ENCODE peak calls at places on chromosomes 4 and X, in eight cellular contexts. One of them, this sample, is unnamed.

GRCh38 chr4:123599920-123600394 is 203.4 kb downstream of the SPRY1 start:
- DNase-seq in stimulated activated CD4-positive, alpha-beta T cell treated with anti-CD3 and anti-CD28 coated beads, Interleukin-12 subunit alpha, Interleukin-12 subunit beta, amount 100 ng/mL, for 24 hours: no peak
- DNase-seq in uterus: peak
- DNase-seq in T-helper 1 cell: no peak
- DNase-seq in CD4-positive, alpha-beta memory T cell: peak
- DNase-seq in T-cell: peak
- DNase-seq in GM18507: peak
- DNase-seq in effector CD4-positive, alpha-beta T cell: peak
- DNase-seq in this sample: peak

GRCh38 chr4:132227349-132228165 is 921.5 kb upstream of the PCDH10 start:
- DNase-seq in CD4-positive, alpha-beta memory T cell: no peak
- DNase-seq in effector CD4-positive, alpha-beta T cell: no peak
- DNase-seq in stimulated activated CD4-positive, alpha-beta T cell treated with anti-CD3 and anti-CD28 coated beads, Interleukin-12 subunit alpha, Interleukin-12 subunit beta, amount 100 ng/mL, for 24 hours: no peak
- DNase-seq in T-helper 1 cell: no peak
- DNase-seq in GM18507: no peak
- DNase-seq in T-cell: no peak
- DNase-seq in uterus: no peak
- DNase-seq in this sample: no peak

GRCh38 chrX:131746491-131746968 is 202.7 kb downstream of the OR13H1 start:
- DNase-seq in T-helper 1 cell: no peak
- DNase-seq in GM18507: no peak
- DNase-seq in uterus: peak
- DNase-seq in CD4-positive, alpha-beta memory T cell: peak
- DNase-seq in T-cell: no peak
- DNase-seq in effector CD4-positive, alpha-beta T cell: peak
- DNase-seq in stimulated activated CD4-positive, alpha-beta T cell treated with anti-CD3 and anti-CD28 coated beads, Interleukin-12 subunit alpha, Interleukin-12 subunit beta, amount 100 ng/mL, for 24 hours: no peak
- DNase-seq in this sample: peak

GRCh38 chr4:101593666-101594065 is 196.9 kb upstream of the BANK1 start:
- DNase-seq in T-cell: no peak
- DNase-seq in GM18507: no peak
- DNase-seq in uterus: no peak
- DNase-seq in stimulated activated CD4-positive, alpha-beta T cell treated with anti-CD3 and anti-CD28 coated beads, Interleukin-12 subunit alpha, Interleukin-12 subunit beta, amount 100 ng/mL, for 24 hours: no peak
- DNase-seq in CD4-positive, alpha-beta memory T cell: no peak
- DNase-seq in effector CD4-positive, alpha-beta T cell: no peak
- DNase-seq in T-helper 1 cell: no peak
- DNase-seq in this sample: no peak

GRCh38 chrX:71181558-71181909 is 36.9 kb downstream of the NLGN3 start:
- DNase-seq in stimulated activated CD4-positive, alpha-beta T cell treated with anti-CD3 and anti-CD28 coated beads, Interleukin-12 subunit alpha, Interleukin-12 subunit beta, amount 100 ng/mL, for 24 hours: peak
- DNase-seq in T-helper 1 cell: peak
- DNase-seq in CD4-positive, alpha-beta memory T cell: no peak
- DNase-seq in T-cell: peak
- DNase-seq in GM18507: no peak
- DNase-seq in effector CD4-positive, alpha-beta T cell: peak
- DNase-seq in uterus: no peak
- DNase-seq in this sample: peak

GRCh38 chr4:33316033-33316432 is 2595.9 kb downstream of the PCDH7 start:
- DNase-seq in T-helper 1 cell: no peak
- DNase-seq in effector CD4-positive, alpha-beta T cell: no peak
- DNase-seq in CD4-positive, alpha-beta memory T cell: no peak
- DNase-seq in uterus: no peak
- DNase-seq in GM18507: no peak
- DNase-seq in T-cell: no peak
- DNase-seq in stimulated activated CD4-positive, alpha-beta T cell treated with anti-CD3 and anti-CD28 coated beads, Interleukin-12 subunit alpha, Interleukin-12 subunit beta, amount 100 ng/mL, for 24 hours: no peak
- DNase-seq in this sample: no peak

GRCh38 chr4:36772154-36772516 is 472.4 kb upstream of the NWD2 start:
- DNase-seq in GM18507: no peak
- DNase-seq in stimulated activated CD4-positive, alpha-beta T cell treated with anti-CD3 and anti-CD28 coated beads, Interleukin-12 subunit alpha, Interleukin-12 subunit beta, amount 100 ng/mL, for 24 hours: no peak
- DNase-seq in T-helper 1 cell: no peak
- DNase-seq in uterus: no peak
- DNase-seq in effector CD4-positive, alpha-beta T cell: no peak
- DNase-seq in CD4-positive, alpha-beta memory T cell: no peak
- DNase-seq in T-cell: no peak
- DNase-seq in this sample: no peak

GRCh38 chrX:107861056-107861455 is 35.4 kb downstream of the MID2 start:
- DNase-seq in T-helper 1 cell: no peak
- DNase-seq in T-cell: no peak
- DNase-seq in stimulated activated CD4-positive, alpha-beta T cell treated with anti-CD3 and anti-CD28 coated beads, Interleukin-12 subunit alpha, Interleukin-12 subunit beta, amount 100 ng/mL, for 24 hours: no peak
- DNase-seq in uterus: no peak
- DNase-seq in CD4-positive, alpha-beta memory T cell: no peak
- DNase-seq in effector CD4-positive, alpha-beta T cell: no peak
- DNase-seq in GM18507: no peak
- DNase-seq in this sample: no peak

GRCh38 chr4:68489338-68489737 is 42.1 kb downstream of the TMPRSS11E start:
- DNase-seq in T-cell: no peak
- DNase-seq in uterus: no peak
- DNase-seq in effector CD4-positive, alpha-beta T cell: no peak
- DNase-seq in T-helper 1 cell: no peak
- DNase-seq in CD4-positive, alpha-beta memory T cell: no peak
- DNase-seq in stimulated activated CD4-positive, alpha-beta T cell treated with anti-CD3 and anti-CD28 coated beads, Interleukin-12 subunit alpha, Interleukin-12 subunit beta, amount 100 ng/mL, for 24 hours: no peak
- DNase-seq in GM18507: no peak
- DNase-seq in this sample: no peak

GRCh38 chrX:150236304-150236703 is 126.8 kb upstream of the MAMLD1 start:
- DNase-seq in uterus: no peak
- DNase-seq in CD4-positive, alpha-beta memory T cell: no peak
- DNase-seq in GM18507: no peak
- DNase-seq in T-cell: no peak
- DNase-seq in T-helper 1 cell: no peak
- DNase-seq in effector CD4-positive, alpha-beta T cell: no peak
- DNase-seq in stimulated activated CD4-positive, alpha-beta T cell treated with anti-CD3 and anti-CD28 coated beads, Interleukin-12 subunit alpha, Interleukin-12 subunit beta, amount 100 ng/mL, for 24 hours: no peak
- DNase-seq in this sample: no peak

GRCh38 chr4:40573593-40574311 is 55.9 kb downstream of the RBM47 start:
- DNase-seq in effector CD4-positive, alpha-beta T cell: no peak
- DNase-seq in T-helper 1 cell: no peak
- DNase-seq in T-cell: no peak
- DNase-seq in stimulated activated CD4-positive, alpha-beta T cell treated with anti-CD3 and anti-CD28 coated beads, Interleukin-12 subunit alpha, Interleukin-12 subunit beta, amount 100 ng/mL, for 24 hours: no peak
- DNase-seq in uterus: no peak
- DNase-seq in CD4-positive, alpha-beta memory T cell: no peak
- DNase-seq in GM18507: no peak
- DNase-seq in this sample: no peak

GRCh38 chrX:2690856-2691542 is at the start of gene CD99:
- DNase-seq in effector CD4-positive, alpha-beta T cell: peak
- DNase-seq in uterus: peak
- DNase-seq in stimulated activated CD4-positive, alpha-beta T cell treated with anti-CD3 and anti-CD28 coated beads, Interleukin-12 subunit alpha, Interleukin-12 subunit beta, amount 100 ng/mL, for 24 hours: peak
- DNase-seq in T-cell: peak
- DNase-seq in GM18507: peak
- DNase-seq in T-helper 1 cell: peak
- DNase-seq in CD4-positive, alpha-beta memory T cell: peak
- DNase-seq in this sample: peak

GRCh38 chr4:4329496-4329895 is 39.4 kb downstream of the ZBTB49 start:
- DNase-seq in CD4-positive, alpha-beta memory T cell: no peak
- DNase-seq in T-cell: no peak
- DNase-seq in T-helper 1 cell: no peak
- DNase-seq in GM18507: no peak
- DNase-seq in uterus: no peak
- DNase-seq in effector CD4-positive, alpha-beta T cell: no peak
- DNase-seq in stimulated activated CD4-positive, alpha-beta T cell treated with anti-CD3 and anti-CD28 coated beads, Interleukin-12 subunit alpha, Interleukin-12 subunit beta, amount 100 ng/mL, for 24 hours: no peak
- DNase-seq in this sample: no peak

GRCh38 chrX:129798456-129798855 is 18.7 kb downstream of the SASH3 start:
- DNase-seq in T-helper 1 cell: no peak
- DNase-seq in effector CD4-positive, alpha-beta T cell: no peak
- DNase-seq in GM18507: no peak
- DNase-seq in CD4-positive, alpha-beta memory T cell: no peak
- DNase-seq in uterus: no peak
- DNase-seq in stimulated activated CD4-positive, alpha-beta T cell treated with anti-CD3 and anti-CD28 coated beads, Interleukin-12 subunit alpha, Interleukin-12 subunit beta, amount 100 ng/mL, for 24 hours: no peak
- DNase-seq in T-cell: no peak
- DNase-seq in this sample: no peak

GRCh38 chr4:140300271-140300970 is 73.0 kb upstream of the SCOC start:
- DNase-seq in stimulated activated CD4-positive, alpha-beta T cell treated with anti-CD3 and anti-CD28 coated beads, Interleukin-12 subunit alpha, Interleukin-12 subunit beta, amount 100 ng/mL, for 24 hours: no peak
- DNase-seq in T-helper 1 cell: no peak
- DNase-seq in T-cell: no peak
- DNase-seq in GM18507: no peak
- DNase-seq in CD4-positive, alpha-beta memory T cell: no peak
- DNase-seq in effector CD4-positive, alpha-beta T cell: no peak
- DNase-seq in uterus: peak
- DNase-seq in this sample: no peak

GRCh38 chrX:9626379-9626778 is 139.3 kb downstream of the GPR143 start:
- DNase-seq in effector CD4-positive, alpha-beta T cell: no peak
- DNase-seq in T-helper 1 cell: no peak
- DNase-seq in stimulated activated CD4-positive, alpha-beta T cell treated with anti-CD3 and anti-CD28 coated beads, Interleukin-12 subunit alpha, Interleukin-12 subunit beta, amount 100 ng/mL, for 24 hours: no peak
- DNase-seq in CD4-positive, alpha-beta memory T cell: no peak
- DNase-seq in T-cell: no peak
- DNase-seq in GM18507: no peak
- DNase-seq in uterus: no peak
- DNase-seq in this sample: no peak

GRCh38 chrX:56764975-56765791 is 36.1 kb downstream of the NBDY start:
- DNase-seq in GM18507: no peak
- DNase-seq in effector CD4-positive, alpha-beta T cell: no peak
- DNase-seq in uterus: no peak
- DNase-seq in T-helper 1 cell: no peak
- DNase-seq in T-cell: peak
- DNase-seq in CD4-positive, alpha-beta memory T cell: peak
- DNase-seq in stimulated activated CD4-positive, alpha-beta T cell treated with anti-CD3 and anti-CD28 coated beads, Interleukin-12 subunit alpha, Interleukin-12 subunit beta, amount 100 ng/mL, for 24 hours: no peak
- DNase-seq in this sample: no peak

GRCh38 chr4:20532096-20532495 is 168.2 kb upstream of the PACRGL start:
- DNase-seq in T-helper 1 cell: no peak
- DNase-seq in effector CD4-positive, alpha-beta T cell: no peak
- DNase-seq in stimulated activated CD4-positive, alpha-beta T cell treated with anti-CD3 and anti-CD28 coated beads, Interleukin-12 subunit alpha, Interleukin-12 subunit beta, amount 100 ng/mL, for 24 hours: no peak
- DNase-seq in T-cell: no peak
- DNase-seq in CD4-positive, alpha-beta memory T cell: no peak
- DNase-seq in uterus: no peak
- DNase-seq in GM18507: no peak
- DNase-seq in this sample: no peak

GRCh38 chr4:138632856-138633255 is 382.7 kb upstream of the NOCT start:
- DNase-seq in stimulated activated CD4-positive, alpha-beta T cell treated with anti-CD3 and anti-CD28 coated beads, Interleukin-12 subunit alpha, Interleukin-12 subunit beta, amount 100 ng/mL, for 24 hours: no peak
- DNase-seq in GM18507: no peak
- DNase-seq in T-helper 1 cell: no peak
- DNase-seq in CD4-positive, alpha-beta memory T cell: no peak
- DNase-seq in effector CD4-positive, alpha-beta T cell: no peak
- DNase-seq in uterus: no peak
- DNase-seq in T-cell: no peak
- DNase-seq in this sample: no peak